ENCODE peak calls at places on chromosome 13, in ten cellular contexts. O is pancreas, Q is fibroblast of lung, L is Peyer's patch, U is mucosa of descending colon, V is GM23248, P is A549, W is OCI-LY7, Z is left lung, E is colonic mucosa. D is an unnamed sample.
A peak's percentile ranks its signal among the peaks of the same experiment; 100 is the strongest.

GRCh38 chr13:35789335-35790166 is 313.1 kb upstream of the MAB21L1 start:
- DNase-seq in O (no peak), Q (peak; percentile 43), L (no peak), U (no peak), V (peak; percentile 66), P (peak; percentile 34), W (peak; percentile 17), Z (no peak), E (no peak), D (no peak)

GRCh38 chr13:36343766-36344165 is 2.4 kb downstream of the SPART start:
- DNase-seq in O (no peak), Q (no peak), L (no peak), U (no peak), V (no peak), P (no peak), W (no peak), Z (no peak), E (no peak), D (peak; percentile 9)

GRCh38 chr13:31522431-31522830 is 216.9 kb upstream of the RXFP2 start:
- DNase-seq in O (no peak), Q (no peak), L (no peak), U (no peak), V (no peak), P (no peak), W (no peak), Z (no peak), E (no peak), D (no peak)

GRCh38 chr13:67230774-67231480 is 791 bp upstream of the PCDH9 start:
- DNase-seq in O (peak; percentile 40), Q (peak; percentile 77), L (peak; percentile 61), U (peak; percentile 38), V (peak; percentile 72), P (peak; percentile 71), W (peak; percentile 42), Z (peak; percentile 54), E (peak; percentile 41), D (peak; percentile 68)

GRCh38 chr13:36072127-36072526 is 59.1 kb downstream of the DCLK1 start:
- DNase-seq in O (no peak), Q (no peak), L (no peak), U (no peak), V (no peak), P (no peak), W (no peak), Z (no peak), E (no peak), D (no peak)

GRCh38 chr13:112893570-112894422 is 75.2 kb upstream of the MCF2L start:
- DNase-seq in O (peak; percentile 72), Q (no peak), L (peak; percentile 70), U (peak; percentile 48), V (peak; percentile 33), P (no peak), W (no peak), Z (peak; percentile 37), E (peak; percentile 61), D (peak; percentile 86)

GRCh38 chr13:40983725-40984669 is 35.1 kb downstream of the ELF1 start:
- DNase-seq in O (no peak), Q (no peak), L (no peak), U (no peak), V (no peak), P (no peak), W (no peak), Z (no peak), E (no peak), D (peak; percentile 44)

GRCh38 chr13:105519766-105520165 is 1015.7 kb downstream of the EFNB2 start:
- DNase-seq in O (no peak), Q (peak; percentile 14), L (no peak), U (no peak), V (no peak), P (no peak), W (no peak), Z (no peak), E (no peak), D (no peak)

GRCh38 chr13:23598371-23598770 is 28.2 kb downstream of the TNFRSF19 start:
- DNase-seq in O (no peak), Q (peak; percentile 55), L (no peak), U (no peak), V (peak; percentile 45), P (no peak), W (no peak), Z (no peak), E (no peak), D (no peak)

GRCh38 chr13:75432045-75432444 is 49.9 kb downstream of the TBC1D4 start:
- DNase-seq in O (no peak), Q (no peak), L (no peak), U (no peak), V (peak; percentile 33), P (peak; percentile 33), W (no peak), Z (no peak), E (no peak), D (no peak)

GRCh38 chr13:30923423-30923822 is 9.0 kb upstream of the TEX26 start:
- DNase-seq in O (no peak), Q (no peak), L (no peak), U (no peak), V (no peak), P (no peak), W (no peak), Z (no peak), E (no peak), D (no peak)

GRCh38 chr13:110438211-110438610 is 123.3 kb downstream of the RAB20 start:
- DNase-seq in O (no peak), Q (no peak), L (no peak), U (no peak), V (no peak), P (no peak), W (no peak), Z (no peak), E (no peak), D (no peak)

GRCh38 chr13:94239135-94239534 is 240.3 kb downstream of the DCT start:
- DNase-seq in O (no peak), Q (peak; percentile 88), L (no peak), U (no peak), V (peak; percentile 85), P (no peak), W (no peak), Z (no peak), E (no peak), D (no peak)

GRCh38 chr13:74191036-74191809 is 57.0 kb upstream of the KLF12 start:
- DNase-seq in O (no peak), Q (peak; percentile 44), L (no peak), U (no peak), V (peak; percentile 23), P (no peak), W (no peak), Z (no peak), E (no peak), D (no peak)

GRCh38 chr13:101698400-101698799 is 245.9 kb downstream of the ITGBL1 start:
- DNase-seq in O (no peak), Q (no peak), L (no peak), U (no peak), V (peak; percentile 55), P (no peak), W (no peak), Z (no peak), E (no peak), D (no peak)

GRCh38 chr13:107144432-107144831 is 576.5 kb upstream of the ARGLU1 start:
- DNase-seq in O (no peak), Q (peak; percentile 11), L (no peak), U (no peak), V (peak; percentile 22), P (no peak), W (peak; percentile 2), Z (no peak), E (no peak), D (no peak)

GRCh38 chr13:23674795-23675640 is 104.8 kb downstream of the TNFRSF19 start:
- DNase-seq in O (no peak), Q (peak; percentile 90), L (no peak), U (no peak), V (peak; percentile 86), P (peak; percentile 60), W (no peak), Z (no peak), E (no peak), D (no peak)

GRCh38 chr13:80379245-80379644 is 38.3 kb upstream of the SPRY2 start:
- DNase-seq in O (no peak), Q (peak; percentile 59), L (no peak), U (no peak), V (peak; percentile 84), P (peak; percentile 49), W (no peak), Z (no peak), E (no peak), D (no peak)

GRCh38 chr13:18953139-18953930 is 228.3 kb downstream of the TUBA3C start:
- DNase-seq in O (no peak), Q (no peak), L (no peak), U (no peak), V (no peak), P (no peak), W (no peak), Z (no peak), E (no peak), D (no peak)
- H3K9me3 ChIP-seq in O (no peaks in the 10 kb centered on the region), Q (no peaks in the 10 kb centered on the region), L (peaks cover 1% of the 10 kb centered on the region), U (peaks cover 64% of the 10 kb centered on the region), V (no peaks in the 10 kb centered on the region), P (no peaks in the 10 kb centered on the region), W (no peaks in the 10 kb centered on the region), Z (no peaks in the 10 kb centered on the region), E (no peaks in the 10 kb centered on the region), D (no peaks in the 10 kb centered on the region)

DNA sequence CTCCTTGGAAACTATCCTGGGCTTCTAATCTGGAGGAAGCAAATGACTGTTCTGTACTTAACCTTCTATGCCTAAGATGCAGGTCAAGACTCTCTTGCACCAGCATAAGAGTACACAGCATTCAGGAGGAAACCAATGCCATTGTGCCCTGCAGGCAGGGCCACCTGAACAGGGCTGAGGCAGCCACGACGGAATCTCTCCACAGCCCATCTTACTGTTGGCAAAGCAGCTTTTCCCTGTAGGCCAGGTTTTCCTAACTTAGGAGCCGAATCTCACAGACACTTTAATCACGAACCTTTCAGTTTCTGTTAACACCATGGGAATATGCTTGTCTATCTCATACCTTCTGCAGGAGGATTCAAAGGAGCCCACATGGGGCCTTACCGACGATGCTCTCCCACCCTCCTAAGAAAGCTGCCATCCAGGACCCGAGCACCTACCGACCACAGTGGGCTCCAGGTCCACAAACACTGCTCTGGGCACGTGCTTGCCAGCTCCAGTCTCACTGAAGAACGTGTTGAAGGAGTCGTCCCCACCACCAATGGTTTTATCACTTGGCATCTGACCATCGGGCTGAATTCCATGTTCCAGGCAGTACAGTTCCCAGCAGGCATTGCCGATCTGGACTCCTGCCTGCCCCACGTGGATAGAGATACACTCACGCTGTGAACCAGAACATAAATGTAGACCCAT is 2.6 kb downstream of the TUBA3C start:
- DNase-seq in O (peak; percentile 24), Q (no peak), L (peak; percentile 7), U (no peak), V (no peak), P (no peak), W (no peak), Z (no peak), E (no peak), D (no peak)
- H3K9me3 ChIP-seq in O (no peaks in the 10 kb centered on the region), Q (no peaks in the 10 kb centered on the region), L (no peaks in the 10 kb centered on the region), U (peaks cover 81% of the 10 kb centered on the region), V (no peaks in the 10 kb centered on the region), P (no peaks in the 10 kb centered on the region), W (no peaks in the 10 kb centered on the region), Z (no peaks in the 10 kb centered on the region), E (no peaks in the 10 kb centered on the region), D (no peaks in the 10 kb centered on the region)

GRCh38 chr13:18956473-18957078 is 225.0 kb downstream of the TUBA3C start:
- DNase-seq in O (no peak), Q (no peak), L (no peak), U (no peak), V (no peak), P (no peak), W (no peak), Z (no peak), E (no peak), D (no peak)
- H3K9me3 ChIP-seq in O (no peaks in the 10 kb centered on the region), Q (no peaks in the 10 kb centered on the region), L (peaks cover 12% of the 10 kb centered on the region), U (peaks cover 69% of the 10 kb centered on the region), V (no peaks in the 10 kb centered on the region), P (no peaks in the 10 kb centered on the region), W (no peaks in the 10 kb centered on the region), Z (no peaks in the 10 kb centered on the region), E (no peaks in the 10 kb centered on the region), D (no peaks in the 10 kb centered on the region)

GRCh38 chr13:90564566-90564965 is 782.9 kb upstream of the MIR17HG start:
- DNase-seq in O (no peak), Q (no peak), L (no peak), U (no peak), V (no peak), P (no peak), W (no peak), Z (no peak), E (no peak), D (no peak)
- H3K9me3 ChIP-seq in O (no peaks in the 10 kb centered on the region), Q (no peaks in the 10 kb centered on the region), L (no peaks in the 10 kb centered on the region), U (no peaks in the 10 kb centered on the region), V (no peaks in the 10 kb centered on the region), P (no peaks in the 10 kb centered on the region), W (peaks cover 12% of the 10 kb centered on the region), Z (no peaks in the 10 kb centered on the region), E (no peaks in the 10 kb centered on the region), D (no peaks in the 10 kb centered on the region)